ENCODE peak calls at places on chromosome 5, in ten cellular contexts. J is astrocyte of the spinal cord; W is GM06990; Z is BJ; B is HTR-8/SVneo; M is activated effector memory CD4-positive, alpha-beta T cell treated with anti-CD3 and anti-CD28 coated beads, Interleukin-2, amount 50 U/mL, for 16 hours; Y is endothelial cell; H is lower leg skin; F is adipocyte; S is fibroblast of the conjunctiva. O is an unnamed sample.

GRCh38 chr5:36385495-36385894 is 83.8 kb upstream of the RANBP3L start:
- DNase-seq in M (no peak), F (no peak), Y (no peak), S (no peak), W (no peak), Z (no peak), B (no peak), J (no peak), H (no peak), O (no peak)

GRCh38 chr5:109299557-109299956 is 110.2 kb downstream of the PJA2 start:
- DNase-seq in Y (no peak), J (no peak), B (no peak), F (no peak), S (no peak), W (no peak), H (no peak), M (no peak), Z (no peak), O (no peak)

GRCh38 chr5:181037365-181037861 is 2.7 kb upstream of the BTNL9 start:
- DNase-seq in B (no peak), W (no peak), J (no peak), Z (no peak), Y (no peak), H (peak; percentile 53), F (no peak), M (no peak), S (no peak), O (no peak)

GRCh38 chr5:173271371-173271770 is 36.4 kb upstream of the NKX2-5 start:
- DNase-seq in F (no peak), W (peak; percentile 29), Y (no peak), H (no peak), Z (no peak), B (no peak), M (no peak), J (no peak), S (no peak), O (no peak)

GRCh38 chr5:138824924-138825863 is 49.9 kb downstream of the LRRTM2 start:
- DNase-seq in F (peak; percentile 63), H (no peak), Y (no peak), B (peak; percentile 32), S (no peak), W (peak; percentile 6), J (peak; percentile 32), M (no peak), Z (no peak), O (no peak)

GRCh38 chr5:157189223-157189622 is 8.6 kb downstream of the ITK start:
- DNase-seq in S (no peak), B (no peak), Y (no peak), M (peak; percentile 81), J (no peak), Z (no peak), F (no peak), H (no peak), W (no peak), O (no peak)

GRCh38 chr5:171477101-171477500 is 57.7 kb downstream of the FGF18 start:
- DNase-seq in H (no peak), W (no peak), Z (no peak), J (no peak), B (no peak), F (peak; percentile 20), S (no peak), Y (no peak), M (no peak), O (no peak)

GRCh38 chr5:42993516-42994284 is 46.4 kb downstream of the ANXA2R start:
- DNase-seq in M (peak; percentile 86), J (peak; percentile 89), H (no peak), Y (no peak), F (peak; percentile 80), Z (no peak), W (peak; percentile 60), B (peak; percentile 41), S (no peak), O (peak; percentile 45)

GRCh38 chr5:83955916-83956315 is 235.3 kb upstream of the HAPLN1 start:
- DNase-seq in S (no peak), H (no peak), M (no peak), W (no peak), Y (no peak), F (peak; percentile 52), Z (no peak), J (peak; percentile 83), B (no peak), O (peak; percentile 62)

GRCh38 chr5:77991084-77991483 is 214.9 kb upstream of the TBCA start:
- DNase-seq in Z (no peak), S (no peak), M (no peak), W (no peak), H (no peak), Y (no peak), F (no peak), B (no peak), J (no peak), O (no peak)

GRCh38 chr5:139869042-139869790 is 73.6 kb downstream of the PSD2 start:
- DNase-seq in Z (no peak), S (no peak), W (no peak), B (no peak), H (no peak), Y (no peak), F (no peak), J (no peak), M (no peak), O (no peak)

O was measured in A172.